ENCODE peak calls at places on chromosome 10, in eight cellular contexts. M, K, B, V, C, W, D and I are unnamed samples. For H3K27me3, the result is how much of the 10 kb centered on the place peaks cover.

GRCh38 chr10:98170249-98171117 is 36.0 kb downstream of the R3HCC1L start:
- DNase-seq in D (peak), W (no peak), B (peak), M (no peak), K (peak), V (peak), C (peak), I (peak)

GRCh38 chr10:108454224-108454623 is 1289.7 kb upstream of the SORCS1 start:
- DNase-seq in D (no peak), M (no peak), B (no peak), C (no peak), V (no peak), K (no peak), W (no peak), I (no peak)

GRCh38 chr10:3789621-3790020 is 4.6 kb upstream of the KLF6 start:
- DNase-seq in W (no peak), V (no peak), D (no peak), K (no peak), M (no peak), C (no peak), B (no peak), I (no peak)

GRCh38 chr10:125160856-125161569 is 650 bp upstream of the CTBP2 start:
- DNase-seq in W (peak), B (peak), K (peak), V (peak), D (peak), C (peak), M (peak), I (peak)

GRCh38 chr10:44897049-44897448 is 14.1 kb upstream of the TMEM72 start:
- DNase-seq in K (no peak), W (no peak), M (no peak), C (no peak), D (peak), V (no peak), B (no peak), I (no peak)

GRCh38 chr10:126749030-126749655 is 78.7 kb upstream of the C10orf90 start:
- DNase-seq in M (peak), V (peak), D (peak), C (peak), K (peak), B (peak), W (peak), I (peak)

GRCh38 chr10:61024801-61025201 is 80.8 kb upstream of the RHOBTB1 start:
- DNase-seq in M (no peak), D (peak), C (peak), W (peak), B (no peak), V (peak), K (no peak), I (no peak)

GRCh38 chr10:90865400-90865799 is 6.4 kb upstream of the RPP30 start:
- DNase-seq in V (no peak), M (no peak), K (no peak), W (no peak), D (peak), B (no peak), C (no peak), I (no peak)

GRCh38 chr10:113084031-113084430 is 134.0 kb downstream of the TCF7L2 start:
- DNase-seq in K (no peak), D (peak), B (no peak), W (peak), C (no peak), M (no peak), V (no peak), I (no peak)

GRCh38 chr10:17891435-17891834 is 60.3 kb upstream of the SLC39A12 start:
- DNase-seq in K (no peak), V (no peak), M (no peak), D (no peak), W (no peak), B (no peak), C (peak), I (no peak)

GRCh38 chr10:48507933-48508830 is 96.7 kb downstream of the ARHGAP22 start:
- DNase-seq in B (peak), V (no peak), M (peak), W (peak), K (no peak), D (no peak), C (peak), I (no peak)

GRCh38 chr10:27240891-27241639 is 468 bp upstream of the ACBD5 start:
- DNase-seq in M (no peak), W (no peak), V (peak), D (no peak), C (peak), K (no peak), B (no peak), I (no peak)

GRCh38 chr10:112689327-112689726 is 242.3 kb downstream of the VTI1A start:
- DNase-seq in M (no peak), K (peak), D (peak), B (no peak), C (peak), W (no peak), V (no peak), I (no peak)

GRCh38 chr10:70126700-70127395 is 5.8 kb downstream of the AIFM2 start:
- DNase-seq in K (no peak), B (no peak), D (no peak), V (no peak), W (no peak), C (no peak), M (no peak), I (no peak)

GRCh38 chr10:98263088-98263487 is 4.9 kb downstream of the LOXL4 start:
- DNase-seq in D (no peak), C (no peak), V (no peak), K (no peak), M (no peak), B (no peak), W (no peak), I (no peak)

GRCh38 chr10:98074315-98074911 is 44.0 kb upstream of the CRTAC1 start:
- DNase-seq in D (peak), C (no peak), B (peak), W (no peak), K (no peak), V (peak), M (no peak), I (no peak)

GRCh38 chr10:133100706-133101463 is 13.2 kb downstream of the ADGRA1 start:
- DNase-seq in B (peak), C (peak), W (no peak), V (no peak), M (no peak), K (no peak), D (no peak), I (no peak)

GRCh38 chr10:34576789-34577188 is 238.3 kb downstream of the PARD3 start:
- DNase-seq in W (no peak), D (no peak), K (no peak), B (no peak), M (no peak), C (no peak), V (peak), I (no peak)

GRCh38 chr10:606767-607544 is 82.5 kb downstream of the DIP2C start:
- DNase-seq in B (no peak), M (no peak), D (peak), V (peak), K (no peak), C (no peak), W (no peak), I (no peak)

GRCh38 chr10:8404721-8405120 is 350.2 kb downstream of the GATA3 start:
- DNase-seq in C (no peak), W (no peak), M (no peak), K (no peak), D (no peak), B (peak), V (peak), I (no peak)

GRCh38 chr10:22230331-22230833 is 12.6 kb upstream of the EBLN1 start:
- DNase-seq in W (peak), C (no peak), M (no peak), D (peak), V (peak), B (peak), K (peak), I (no peak)
- H3K27ac ChIP-seq in W (peak), C (no peak), M (peak), D (no peak), V (no peak), B (peak), K (peak), I (no peak)

GRCh38 chr10:101287922-101288638 is 58.8 kb upstream of the LBX1 start:
- DNase-seq in M (no peak), D (peak), W (peak), C (peak), B (peak), V (no peak), K (peak), I (no peak)
- H3K27me3 ChIP-seq in M (under half), D (half or more), W (half or more), C (under half), B (under half), V (half or more), K (under half), I (half or more)

DNA sequence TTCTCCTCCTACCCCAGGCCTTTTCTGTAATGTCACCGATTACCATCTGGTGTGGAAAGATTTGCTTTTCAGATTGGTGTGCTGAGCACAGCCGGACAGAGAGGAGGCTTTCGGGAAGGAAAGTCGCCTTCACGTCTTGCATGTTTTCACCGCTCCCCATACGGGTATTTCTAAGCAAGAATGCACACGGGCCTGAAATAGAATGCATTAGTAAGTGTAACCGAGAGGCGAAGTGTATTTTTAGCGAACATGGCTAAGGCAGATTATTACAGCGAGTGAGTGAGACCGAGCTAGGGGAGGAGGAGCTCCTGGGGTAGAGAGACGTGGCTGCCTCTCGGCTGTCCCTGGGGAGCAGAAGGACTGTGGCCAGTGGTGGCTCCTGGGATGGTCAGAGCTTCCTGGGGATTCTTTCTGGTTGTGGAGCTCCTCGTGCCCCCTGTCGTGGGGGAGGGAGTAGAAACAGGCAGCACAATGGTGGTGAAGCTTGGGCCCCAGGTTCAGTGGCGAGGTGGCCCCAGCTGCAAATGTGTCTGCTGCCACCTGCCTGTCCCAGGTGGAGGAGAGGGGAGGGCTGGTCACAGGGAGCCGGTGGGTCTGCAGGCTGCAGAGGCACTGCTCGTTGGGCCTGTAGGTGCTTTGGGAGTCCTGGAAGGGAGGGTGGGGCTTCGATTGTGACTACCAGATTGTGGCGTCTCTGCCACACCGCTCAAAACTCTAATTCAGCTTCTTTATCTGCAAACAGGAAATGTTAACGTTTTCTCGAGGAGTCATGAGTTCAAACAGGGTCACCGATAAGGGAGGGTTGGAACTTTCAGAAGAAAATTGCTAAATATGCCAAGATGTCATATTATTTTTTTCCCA is 135.8 kb downstream of the CAMK1D start:
- DNase-seq in B (peak), K (no peak), D (no peak), C (peak), W (no peak), M (no peak), V (no peak), I (no peak)
- TF ChIP-seq CTCF in B (peak), K (no peak), D (no peak), C (peak), W (no peak), M (no peak), V (no peak), I (no peak)

GRCh38 chr10:62812672-62813439 is 3.3 kb downstream of the EGR2 start:
- DNase-seq in C (no peak), D (no peak), W (no peak), B (no peak), M (no peak), K (no peak), V (no peak), I (no peak)

GRCh38 chr10:62814901-62815372 is 1.2 kb downstream of the EGR2 start:
- DNase-seq in D (no peak), B (peak), M (no peak), C (no peak), K (no peak), W (peak), V (peak), I (no peak)

GRCh38 chr10:62815373-62816111 is 624 bp downstream of the EGR2 start:
- DNase-seq in D (no peak), K (no peak), C (no peak), M (no peak), V (peak), B (peak), W (peak), I (no peak)

GRCh38 chr10:62813453-62813852 is 2.7 kb downstream of the EGR2 start:
- DNase-seq in M (no peak), W (no peak), B (no peak), C (no peak), K (no peak), V (no peak), D (no peak), I (no peak)

DNA sequence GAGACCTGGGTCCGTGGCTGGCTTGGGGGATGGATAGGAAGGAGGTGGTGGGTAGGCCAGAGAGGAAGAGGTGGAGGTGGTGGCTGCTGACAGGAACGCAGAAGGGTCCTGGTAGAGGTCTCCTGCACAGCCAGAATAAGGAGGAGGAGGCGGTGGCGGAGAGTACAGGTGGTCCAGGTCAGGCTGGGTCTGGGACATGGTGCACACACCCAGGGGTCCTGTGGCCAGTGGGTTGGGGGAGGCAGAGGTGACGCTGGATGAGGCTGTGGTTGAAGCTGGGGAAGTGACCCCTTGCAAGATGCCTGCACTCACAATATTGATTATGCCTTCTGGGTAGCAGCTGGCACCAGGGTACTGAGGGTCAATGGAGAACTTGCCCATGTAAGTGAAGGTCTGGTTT is 2.2 kb downstream of the EGR2 start:
- DNase-seq in B (no peak), K (no peak), V (no peak), D (no peak), M (no peak), W (no peak), C (no peak), I (no peak)
- H3K27ac ChIP-seq in B (no peak), K (no peak), V (no peak), D (no peak), M (no peak), W (no peak), C (no peak), I (no peak)